ENCODE peak calls at places on chromosomes 11 and 22, in seven cellular contexts. Y, W, I, N, J, C and P are unnamed samples.

GRCh38 chr22:22386602-22387385 is 121.7 kb downstream of the ZNF280B start:
- DNase-seq in N (no peak), Y (no peak), I (no peak), C (no peak), J (no peak), W (no peak), P (no peak)

GRCh38 chr11:86193297-86194095 is 51.1 kb upstream of the EED start:
- DNase-seq in C (peak; percentile 82), J (peak; percentile 92), N (peak; percentile 91), W (peak; percentile 80), I (no peak), Y (peak; percentile 20), P (no peak)

GRCh38 chr11:36622431-36623136 is 24.5 kb upstream of the RAG2 start:
- DNase-seq in Y (no peak), N (no peak), J (peak; percentile 39), W (peak; percentile 36), I (no peak), C (peak; percentile 9), P (no peak)

GRCh38 chr11:35390737-35391682 is 28.3 kb downstream of the SLC1A2 start:
- DNase-seq in N (no peak), I (no peak), J (peak; percentile 85), W (peak; percentile 89), C (no peak), Y (no peak), P (peak; percentile 47)

GRCh38 chr22:39543095-39543494 is 10.5 kb upstream of the RPS19BP1 start:
- DNase-seq in I (no peak), W (peak; percentile 32), Y (no peak), J (no peak), N (no peak), C (peak; percentile 79), P (no peak)

GRCh38 chr11:111797145-111797581 is 31.0 kb upstream of the PPP2R1B start:
- DNase-seq in J (peak; percentile 43), C (no peak), I (no peak), W (peak; percentile 53), N (no peak), Y (no peak), P (no peak)

GRCh38 chr11:104161751-104162450 is 2.0 kb downstream of the PDGFD start:
- DNase-seq in J (no peak), Y (no peak), N (no peak), W (peak; percentile 11), I (no peak), C (no peak), P (no peak)

GRCh38 chr22:32206774-32207758 is 2.2 kb upstream of the RFPL2 start:
- DNase-seq in N (no peak), Y (no peak), J (peak; percentile 62), W (no peak), C (peak; percentile 46), I (no peak), P (no peak)

GRCh38 chr11:122633219-122633829 is 22.2 kb upstream of the UBASH3B start:
- DNase-seq in I (no peak), N (peak; percentile 29), Y (no peak), W (peak; percentile 69), J (peak; percentile 69), C (peak; percentile 73), P (no peak)

GRCh38 chr11:120013325-120014250 is 124.3 kb downstream of the TRIM29 start:
- DNase-seq in Y (no peak), N (peak; percentile 42), J (peak; percentile 53), I (peak; percentile 57), W (peak; percentile 10), C (peak; percentile 87), P (no peak)

GRCh38 chr22:36360871-36361383 is 26.8 kb downstream of the MYH9 start:
- DNase-seq in I (no peak), J (no peak), N (no peak), Y (no peak), C (no peak), W (peak; percentile 76), P (no peak)

GRCh38 chr11:33997473-33998347 is 53.8 kb upstream of the CAPRIN1 start:
- DNase-seq in Y (no peak), I (no peak), N (no peak), C (peak; percentile 4), W (no peak), J (peak; percentile 46), P (no peak)

GRCh38 chr11:88357323-88358039 is 19.9 kb upstream of the CTSC start:
- DNase-seq in Y (no peak), W (peak; percentile 27), J (peak; percentile 57), C (no peak), N (no peak), I (no peak), P (no peak)

GRCh38 chr11:1521382-1522080 is 35.0 kb upstream of the MOB2 start:
- DNase-seq in C (no peak), W (no peak), Y (no peak), I (no peak), J (no peak), N (no peak), P (no peak)

GRCh38 chr11:124950606-124951330 is 3.2 kb upstream of the CCDC15 start:
- DNase-seq in I (no peak), W (no peak), C (no peak), N (no peak), Y (no peak), J (no peak), P (no peak)

GRCh38 chr11:83979593-83979992 is 693.4 kb upstream of the CCDC90B start:
- DNase-seq in N (no peak), J (no peak), Y (no peak), I (no peak), C (no peak), W (no peak), P (no peak)

GRCh38 chr11:2447951-2448650 is 3.3 kb downstream of the KCNQ1 start:
- DNase-seq in Y (no peak), I (no peak), W (no peak), J (no peak), N (no peak), C (no peak), P (no peak)

GRCh38 chr22:41931701-41932269 is 5.2 kb upstream of the TNFRSF13C start:
- DNase-seq in C (no peak), J (no peak), N (no peak), Y (no peak), W (no peak), I (no peak), P (no peak)

DNA sequence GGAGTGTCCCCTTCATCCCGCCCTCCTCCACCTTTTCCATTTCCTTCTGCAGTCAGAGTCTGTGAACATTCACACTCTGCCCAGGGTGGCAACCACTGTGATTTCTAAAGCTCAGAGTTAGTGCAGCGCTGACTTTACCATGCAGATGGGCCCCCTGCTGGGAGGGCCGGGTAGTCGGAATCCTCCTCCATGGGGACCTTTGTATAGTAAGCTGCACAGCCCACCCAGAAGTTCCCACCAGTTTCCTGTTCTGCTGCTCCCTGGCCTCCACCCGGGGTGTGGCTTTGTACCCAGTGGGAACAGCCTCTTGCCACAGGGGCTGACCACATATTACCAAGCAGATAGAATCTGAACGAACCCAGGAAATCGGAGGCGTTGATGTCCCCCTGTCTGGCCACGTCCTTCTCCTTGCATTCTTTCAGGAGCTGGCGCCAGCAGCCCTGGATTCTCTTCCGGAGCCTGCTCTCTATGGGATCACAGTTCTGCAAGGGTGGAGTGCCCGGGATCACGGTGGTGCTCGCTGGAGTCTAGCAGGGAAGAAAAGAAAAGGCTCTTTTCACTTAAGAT is 125.3 kb downstream of the MPPED1 start:
- DNase-seq in C (no peak), Y (no peak), N (no peak), J (peak; percentile 14), W (no peak), I (no peak), P (no peak)
- TF ChIP-seq CTCF in C (no peak), Y (no peak), N (no peak), J (no peak), W (no peak), I (no peak), P (no peak)

GRCh38 chr11:44886765-44887164 is 63.9 kb downstream of the TP53I11 start:
- DNase-seq in C (no peak), Y (no peak), W (peak; percentile 86), J (peak; percentile 22), I (no peak), N (no peak), P (peak; percentile 15)
- TF ChIP-seq CTCF in C (no peak), Y (no peak), W (no peak), J (no peak), I (no peak), N (no peak), P (no peak)

GRCh38 chr11:116506446-116506845 is 266.3 kb downstream of the BUD13 start:
- DNase-seq in N (no peak), J (no peak), W (no peak), C (no peak), Y (no peak), I (no peak), P (no peak)
- TF ChIP-seq CTCF in N (no peak), J (no peak), W (no peak), C (no peak), Y (no peak), I (no peak), P (no peak)

GRCh38 chr22:44862981-44863860 is 110.8 kb downstream of the ARHGAP8 start:
- DNase-seq in N (no peak), Y (no peak), W (no peak), C (peak; percentile 34), J (peak; percentile 36), I (no peak), P (no peak)
- TF ChIP-seq CTCF in N (no peak), Y (no peak), W (no peak), C (no peak), J (no peak), I (no peak), P (no peak)

GRCh38 chr11:60767388-60767811 is 10.7 kb downstream of the MS4A15 start:
- DNase-seq in W (no peak), I (no peak), N (no peak), Y (no peak), J (no peak), C (peak; percentile 52), P (no peak)
- TF ChIP-seq CTCF in W (peak; percentile 23), I (peak; percentile 56), N (peak; percentile 54), Y (no peak), J (no peak), C (peak; percentile 61), P (peak; percentile 14)